ENCODE peak calls at places on chromosomes 4 and X, in ten cellular contexts. V is A549, W is esophagus squamous epithelium, I is sigmoid colon, M is IMR-90, A is heart left ventricle, R is gastrocnemius medialis, Z is upper lobe of left lung, X is right lobe of liver, E is transverse colon. O is an unnamed sample.

GRCh38 chr4:183364025-183364424 is 41.8 kb upstream of the CLDN24 start:
- DNase-seq in V (no peak), W (no peak), I (no peak), M (no peak), A (no peak), R (no peak), Z (no peak), X (no peak), E (no peak), O (peak; percentile 37)

GRCh38 chrX:123308663-123309062 is 124.6 kb downstream of the GRIA3 start:
- DNase-seq in V (no peak), W (no peak), I (no peak), M (no peak), A (no peak), R (no peak), Z (no peak), X (no peak), E (no peak), O (no peak)

GRCh38 chr4:142645478-142646108 is 200.5 kb downstream of the INPP4B start:
- DNase-seq in V (no peak), W (no peak), I (no peak), M (no peak), A (peak; percentile 19), R (no peak), Z (no peak), X (no peak), E (no peak), O (no peak)

GRCh38 chr4:144720491-144720890 is 74.5 kb downstream of the HHIP start:
- DNase-seq in V (no peak), W (no peak), I (no peak), M (no peak), A (no peak), R (no peak), Z (no peak), X (no peak), E (no peak), O (no peak)

GRCh38 chrX:15929231-15929630 is 74.6 kb upstream of the AP1S2 start:
- DNase-seq in V (no peak), W (no peak), I (no peak), M (no peak), A (no peak), R (no peak), Z (no peak), X (no peak), E (no peak), O (no peak)

GRCh38 chrX:15947648-15948317 is 93.2 kb upstream of the AP1S2 start:
- DNase-seq in V (peak; percentile 11), W (no peak), I (no peak), M (peak; percentile 63), A (no peak), R (no peak), Z (no peak), X (no peak), E (no peak), O (no peak)

GRCh38 chr4:11198516-11199305 is 230.0 kb downstream of the HS3ST1 start:
- DNase-seq in V (no peak), W (no peak), I (no peak), M (no peak), A (no peak), R (no peak), Z (no peak), X (no peak), E (no peak), O (no peak)

GRCh38 chr4:160353548-160353947 is 1250.7 kb downstream of the RAPGEF2 start:
- DNase-seq in V (no peak), W (no peak), I (no peak), M (no peak), A (no peak), R (no peak), Z (no peak), X (no peak), E (no peak), O (no peak)

GRCh38 chrX:143788265-143788664 is 67.7 kb upstream of the SPANXN2 start:
- DNase-seq in V (peak; percentile 0), W (no peak), I (no peak), M (no peak), A (no peak), R (no peak), Z (no peak), X (no peak), E (no peak), O (no peak)

DNA sequence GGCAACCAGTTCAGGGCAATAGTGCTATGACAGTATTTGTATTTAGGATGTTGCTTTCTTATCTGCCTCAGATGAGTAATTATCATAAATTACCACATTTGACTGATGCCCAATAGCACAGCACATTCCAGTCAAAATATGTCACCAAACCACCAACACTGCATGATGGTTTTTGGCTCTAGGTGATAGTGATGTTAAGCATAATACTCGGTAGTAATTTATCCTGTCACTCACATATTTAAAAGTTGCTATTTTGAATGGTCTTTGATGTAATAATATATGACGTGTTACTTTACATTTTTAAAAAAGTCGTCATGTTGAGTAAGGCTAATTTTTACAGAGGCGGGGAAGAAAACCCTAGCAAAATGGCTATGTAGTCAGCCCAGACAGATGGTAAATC is 42.5 kb downstream of the UNC5C start:
- DNase-seq in V (no peak), W (no peak), I (no peak), M (peak; percentile 12), A (no peak), R (no peak), Z (no peak), X (no peak), E (no peak), O (no peak)
- H3K27ac ChIP-seq in V (no peak overlapping the region), W (no peak overlapping the region), I (no peak overlapping the region), M (no peak overlapping the region), A (no peak overlapping the region), R (no peak overlapping the region), Z (no peak overlapping the region), X (no peak overlapping the region), E (no peak overlapping the region), O (no peak overlapping the region)

GRCh38 chr4:141140271-141141205 is 7.3 kb upstream of the RNF150 start:
- DNase-seq in V (no peak), W (no peak), I (no peak), M (no peak), A (no peak), R (no peak), Z (no peak), X (no peak), E (no peak), O (no peak)

GRCh38 chr4:141144207-141144606 is 10.9 kb upstream of the RNF150 start:
- DNase-seq in V (no peak), W (no peak), I (no peak), M (no peak), A (no peak), R (no peak), Z (no peak), X (no peak), E (no peak), O (no peak)

DNA sequence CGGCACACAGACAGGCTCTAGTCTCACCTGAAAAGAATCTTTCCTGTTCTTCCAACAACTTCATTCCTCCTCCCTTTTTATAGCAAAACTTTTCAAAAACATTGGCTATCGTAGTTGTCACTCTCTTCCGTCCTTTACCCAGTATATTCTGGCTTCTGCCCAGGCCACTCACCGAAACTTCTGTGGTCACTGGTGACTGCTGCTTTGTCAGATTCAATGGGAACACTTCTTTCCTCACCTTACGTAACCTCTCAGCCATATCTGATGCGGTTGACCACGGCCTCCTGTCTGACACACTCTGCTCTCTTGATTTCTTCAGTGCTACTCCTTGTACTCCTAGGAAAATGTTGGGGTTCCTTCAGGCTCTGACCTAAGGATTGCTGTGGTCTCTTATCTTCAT is 9.2 kb upstream of the RNF150 start:
- DNase-seq in V (no peak), W (no peak), I (no peak), M (no peak), A (no peak), R (no peak), Z (peak; percentile 47), X (no peak), E (no peak), O (no peak)
- TF ChIP-seq POLR2A in V (no peak), W (no peak), I (no peak), M (no peak), A (no peak), R (no peak), Z (no peak), X (no peak), E (no peak), O (no peak)

GRCh38 chr4:41256131-41256739 is 493 bp upstream of the UCHL1 start:
- DNase-seq in V (peak; percentile 37), W (no peak), I (no peak), M (peak; percentile 74), A (no peak), R (no peak), Z (no peak), X (no peak), E (no peak), O (no peak)

GRCh38 chr4:41256740-41257256 is at the start of gene UCHL1:
- DNase-seq in V (peak; percentile 96), W (no peak), I (peak; percentile 66), M (peak; percentile 94), A (peak; percentile 30), R (no peak), Z (no peak), X (peak; percentile 21), E (peak; percentile 24), O (no peak)

GRCh38 chr4:41257901-41258300 is 1.2 kb downstream of the UCHL1 start:
- DNase-seq in V (no peak), W (no peak), I (no peak), M (no peak), A (no peak), R (no peak), Z (no peak), X (no peak), E (no peak), O (no peak)

GRCh38 chr4:41258783-41259182 is 2.1 kb downstream of the UCHL1 start:
- DNase-seq in V (peak; percentile 70), W (no peak), I (no peak), M (peak; percentile 86), A (no peak), R (no peak), Z (no peak), X (no peak), E (no peak), O (no peak)

DNA sequence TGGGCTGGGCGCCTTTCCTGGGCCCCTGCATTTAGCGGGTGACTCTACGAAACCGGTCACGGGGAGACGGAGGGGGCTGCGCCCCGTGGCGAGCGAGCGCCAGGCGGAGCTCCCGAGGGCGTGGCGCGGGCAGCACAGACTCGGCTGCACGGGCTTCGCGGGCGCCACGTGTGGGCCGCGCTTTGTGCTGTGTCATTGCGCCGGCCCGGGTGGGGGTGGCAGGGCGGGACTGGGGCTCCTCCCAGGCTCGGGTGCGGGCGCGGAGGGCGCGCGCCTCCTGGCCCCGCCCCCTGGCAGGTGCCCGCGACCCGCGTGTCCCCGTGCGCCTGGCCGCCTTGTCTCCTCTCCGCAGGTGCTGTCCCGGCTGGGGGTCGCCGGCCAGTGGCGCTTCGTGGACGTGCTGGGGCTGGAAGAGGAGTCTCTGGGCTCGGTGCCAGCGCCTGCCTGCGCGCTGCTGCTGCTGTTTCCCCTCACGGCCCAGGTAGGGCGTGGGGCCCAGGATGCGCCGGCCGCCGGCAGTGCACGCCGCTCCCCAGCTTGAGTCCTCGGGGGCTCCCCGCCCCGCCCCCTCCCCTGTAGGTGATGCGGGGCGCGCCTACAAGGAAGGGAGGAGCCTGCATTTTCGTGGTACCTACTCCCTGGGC is 651 bp downstream of the UCHL1 start:
- DNase-seq in V (peak; percentile 79), W (no peak), I (peak; percentile 70), M (peak; percentile 52), A (peak; percentile 43), R (peak; percentile 2), Z (no peak), X (peak; percentile 31), E (peak; percentile 64), O (peak; percentile 75)
- H3K27ac ChIP-seq in V (peak overlapping the region; percentile 99), W (no peak overlapping the region), I (no peak overlapping the region), M (peak overlapping the region; percentile 84), A (no peak overlapping the region), R (no peak overlapping the region), Z (no peak overlapping the region), X (no peak overlapping the region), E (no peak overlapping the region), O (no peak overlapping the region)

GRCh38 chrX:48597353-48598264 is at the start of gene WDR13:
- DNase-seq in V (peak; percentile 96), W (peak; percentile 56), I (peak; percentile 95), M (peak; percentile 93), A (peak; percentile 95), R (peak; percentile 82), Z (peak; percentile 93), X (peak; percentile 90), E (peak; percentile 94), O (peak; percentile 96)
- TF ChIP-seq POLR2A in V (peak; percentile 86), W (no peak), I (peak; percentile 15), M (peak; percentile 65), A (peak; percentile 55), R (peak; percentile 56), Z (peak; percentile 70), X (peak; percentile 68), E (peak; percentile 75), O (peak; percentile 16)

O was measured in spleen.